ENCODE peak calls at places on chromosomes 13 and 19, in ten cellular contexts. F, X, K, W, B, Z, D, N, P and M are unnamed samples.
A peak's percentile ranks its signal among the peaks of the same experiment; 100 is the strongest.

GRCh38 chr19:2722541-2723344 is 1.6 kb upstream of the DIRAS1 start:
- DNase-seq in X (peak; percentile 76), P (peak; percentile 62), F (no peak), N (peak; percentile 62), W (peak; percentile 24), Z (peak; percentile 96), D (no peak), B (no peak), K (peak; percentile 94), M (no peak)

GRCh38 chr13:33543089-33543459 is 257.5 kb upstream of the STARD13 start:
- DNase-seq in D (no peak), W (no peak), F (no peak), K (no peak), N (no peak), P (no peak), X (no peak), B (no peak), Z (no peak), M (no peak)

GRCh38 chr19:36672368-36672767 is 5.7 kb upstream of the ZNF461 start:
- DNase-seq in P (no peak), K (no peak), D (no peak), W (no peak), Z (no peak), B (no peak), X (no peak), N (no peak), F (no peak), M (no peak)

GRCh38 chr19:46394398-46394797 is 19.0 kb downstream of the CCDC8 start:
- DNase-seq in Z (peak; percentile 29), F (no peak), K (no peak), N (no peak), B (no peak), D (no peak), W (no peak), X (peak; percentile 46), P (no peak), M (no peak)

GRCh38 chr19:3115916-3116602 is 19.8 kb upstream of the GNA15 start:
- DNase-seq in F (no peak), Z (no peak), B (no peak), D (no peak), N (peak; percentile 59), X (no peak), W (no peak), P (peak; percentile 52), K (no peak), M (no peak)

GRCh38 chr19:18995804-18996241 is 37.5 kb downstream of the SUGP2 start:
- DNase-seq in W (peak; percentile 46), B (no peak), Z (peak; percentile 98), N (peak; percentile 61), F (no peak), P (peak; percentile 58), K (peak; percentile 86), X (peak; percentile 89), D (no peak), M (no peak)

GRCh38 chr19:39871362-39871761 is 25.2 kb upstream of the FBL start:
- DNase-seq in N (no peak), Z (no peak), F (no peak), P (no peak), K (no peak), W (no peak), B (no peak), X (no peak), D (no peak), M (no peak)

GRCh38 chr19:45168767-45169351 is 8.1 kb upstream of the NKPD1 start:
- DNase-seq in P (no peak), K (no peak), B (no peak), N (no peak), Z (no peak), D (no peak), X (no peak), F (no peak), W (no peak), M (no peak)

GRCh38 chr19:48540110-48540509 is 11.9 kb upstream of the SULT2B1 start:
- DNase-seq in Z (peak; percentile 16), W (no peak), P (no peak), K (no peak), F (no peak), D (no peak), N (no peak), X (no peak), B (no peak), M (no peak)

GRCh38 chr13:28889317-28889716 is 69.2 kb downstream of the MTUS2 start:
- DNase-seq in K (no peak), F (no peak), X (no peak), P (no peak), D (no peak), B (no peak), N (no peak), W (no peak), Z (no peak), M (no peak)

GRCh38 chr13:100633461-100633860 is 41.1 kb downstream of the TMTC4 start:
- DNase-seq in Z (peak; percentile 93), B (no peak), P (peak; percentile 74), X (peak; percentile 96), N (peak; percentile 57), D (no peak), W (no peak), K (no peak), F (no peak), M (no peak)

GRCh38 chr19:11735375-11735774 is 3.4 kb downstream of the ZNF823 start:
- DNase-seq in P (peak; percentile 32), K (no peak), X (no peak), N (peak; percentile 17), B (no peak), D (no peak), F (no peak), W (no peak), Z (peak; percentile 3), M (no peak)

GRCh38 chr19:45424191-45425058 is 708 bp upstream of the ERCC1 start:
- DNase-seq in X (peak; percentile 98), P (peak; percentile 97), F (no peak), W (peak; percentile 87), D (no peak), N (peak; percentile 98), Z (peak; percentile 97), B (peak; percentile 25), K (peak; percentile 93), M (peak; percentile 46)

GRCh38 chr13:39051157-39051556 is 12.9 kb downstream of the NHLRC3 start:
- DNase-seq in P (peak; percentile 22), X (peak; percentile 65), Z (peak; percentile 69), W (no peak), F (no peak), N (peak; percentile 45), B (no peak), D (no peak), K (no peak), M (no peak)

GRCh38 chr19:8319807-8320520 is 1.2 kb downstream of the NDUFA7 start:
- DNase-seq in N (no peak), K (no peak), Z (no peak), W (no peak), D (no peak), P (no peak), F (no peak), X (no peak), B (no peak), M (no peak)

GRCh38 chr19:58033741-58034475 is at the start of gene ZSCAN1:
- DNase-seq in B (no peak), K (peak; percentile 89), N (no peak), P (peak; percentile 11), Z (peak; percentile 92), D (no peak), W (no peak), F (no peak), X (peak; percentile 73), M (peak; percentile 26)

GRCh38 chr19:13396256-13397080 is 109.8 kb downstream of the CACNA1A start:
- DNase-seq in W (peak; percentile 16), Z (peak; percentile 82), F (no peak), D (no peak), P (peak; percentile 61), K (no peak), N (peak; percentile 84), B (no peak), X (peak; percentile 87), M (no peak)

GRCh38 chr19:39937792-39938191 is 3.4 kb upstream of the FCGBP start:
- DNase-seq in D (no peak), X (no peak), Z (no peak), N (no peak), P (no peak), B (no peak), F (no peak), K (no peak), W (no peak), M (no peak)

GRCh38 chr13:45242070-45242469 is 41.2 kb upstream of the KCTD4 start:
- DNase-seq in K (no peak), F (no peak), X (peak; percentile 69), D (no peak), P (peak; percentile 57), B (no peak), W (no peak), Z (peak; percentile 62), N (peak; percentile 71), M (no peak)

GRCh38 chr19:42461700-42462324 is 19.1 kb upstream of the CXCL17 start:
- DNase-seq in Z (no peak), P (peak; percentile 63), B (no peak), N (no peak), K (no peak), F (no peak), W (peak; percentile 74), X (no peak), D (no peak), M (no peak)

GRCh38 chr13:93740334-93740733 is 513.7 kb downstream of the GPC6 start:
- DNase-seq in B (no peak), W (no peak), Z (no peak), F (no peak), X (no peak), K (no peak), D (no peak), P (no peak), N (no peak), M (no peak)

GRCh38 chr13:79512950-79513349 is 32.0 kb downstream of the NDFIP2 start:
- DNase-seq in B (no peak), K (no peak), F (no peak), Z (no peak), P (no peak), W (no peak), D (no peak), X (no peak), N (no peak), M (no peak)

GRCh38 chr13:102900193-102900608 is 54.4 kb downstream of the ERCC5 start:
- DNase-seq in B (no peak), W (no peak), F (no peak), D (no peak), P (no peak), K (no peak), Z (no peak), X (no peak), N (no peak), M (no peak)

GRCh38 chr13:44267203-44267602 is 106.4 kb upstream of the SERP2 start:
- DNase-seq in N (no peak), W (no peak), K (no peak), D (no peak), X (no peak), F (no peak), Z (no peak), P (no peak), B (no peak), M (no peak)

GRCh38 chr19:7257148-7258041 is 36.8 kb downstream of the INSR start:
- DNase-seq in B (no peak), N (peak; percentile 49), P (peak; percentile 76), Z (peak; percentile 38), D (no peak), K (no peak), X (peak; percentile 60), F (no peak), W (peak; percentile 35), M (no peak)

GRCh38 chr19:13356686-13357280 is 149.5 kb downstream of the CACNA1A start:
- DNase-seq in F (no peak), N (no peak), W (no peak), D (no peak), B (no peak), P (no peak), K (no peak), X (no peak), Z (no peak), M (no peak)

GRCh38 chr13:84668637-84669036 is 786.4 kb upstream of the SLITRK1 start:
- DNase-seq in D (no peak), P (no peak), B (no peak), X (no peak), W (no peak), N (no peak), F (no peak), K (no peak), Z (no peak), M (no peak)

GRCh38 chr13:24511019-24511823 is 1.4 kb downstream of the PARP4 start:
- DNase-seq in B (peak; percentile 20), W (peak; percentile 60), P (peak; percentile 92), X (peak; percentile 91), D (peak; percentile 55), F (no peak), K (no peak), Z (peak; percentile 92), N (peak; percentile 92), M (peak; percentile 66)